ENCODE peak calls at places on chromosomes 2 and 18, in nine cellular contexts. One of them, this sample, is unnamed.

GRCh38 chr2:27262379-27263286 is at the start of gene SLC30A3:
- DNase-seq in MCF 10A: no peak
- DNase-seq in RWPE2: no peak
- DNase-seq in caudate nucleus: no peak
- DNase-seq in mesenteric fat pad: no peak
- DNase-seq in kidney: peak
- DNase-seq in activated effector memory CD4-positive, alpha-beta T cell treated with anti-CD3 and anti-CD28 coated beads, Interleukin-2, amount 50 U/mL, for 16 hours: peak
- DNase-seq in GDM1: no peak
- DNase-seq in anterior cingulate cortex: no peak
- DNase-seq in this sample: no peak

GRCh38 chr2:201859886-201860285 is 53.5 kb downstream of the CDK15 start:
- DNase-seq in MCF 10A: no peak
- DNase-seq in RWPE2: no peak
- DNase-seq in caudate nucleus: no peak
- DNase-seq in mesenteric fat pad: no peak
- DNase-seq in kidney: no peak
- DNase-seq in activated effector memory CD4-positive, alpha-beta T cell treated with anti-CD3 and anti-CD28 coated beads, Interleukin-2, amount 50 U/mL, for 16 hours: no peak
- DNase-seq in GDM1: no peak
- DNase-seq in anterior cingulate cortex: no peak
- DNase-seq in this sample: no peak

GRCh38 chr2:79085382-79085781 is 2.4 kb downstream of the REG1B start:
- DNase-seq in MCF 10A: no peak
- DNase-seq in RWPE2: no peak
- DNase-seq in caudate nucleus: no peak
- DNase-seq in mesenteric fat pad: no peak
- DNase-seq in kidney: no peak
- DNase-seq in activated effector memory CD4-positive, alpha-beta T cell treated with anti-CD3 and anti-CD28 coated beads, Interleukin-2, amount 50 U/mL, for 16 hours: no peak
- DNase-seq in GDM1: no peak
- DNase-seq in anterior cingulate cortex: no peak
- DNase-seq in this sample: no peak

GRCh38 chr2:176729706-176730569 is 460.7 kb downstream of the MTX2 start:
- DNase-seq in MCF 10A: peak
- DNase-seq in RWPE2: no peak
- DNase-seq in caudate nucleus: no peak
- DNase-seq in mesenteric fat pad: no peak
- DNase-seq in kidney: no peak
- DNase-seq in activated effector memory CD4-positive, alpha-beta T cell treated with anti-CD3 and anti-CD28 coated beads, Interleukin-2, amount 50 U/mL, for 16 hours: no peak
- DNase-seq in GDM1: no peak
- DNase-seq in anterior cingulate cortex: no peak
- DNase-seq in this sample: no peak

GRCh38 chr2:189210250-189211075 is 30.9 kb upstream of the COL5A2 start:
- DNase-seq in MCF 10A: peak
- DNase-seq in RWPE2: no peak
- DNase-seq in caudate nucleus: no peak
- DNase-seq in mesenteric fat pad: no peak
- DNase-seq in kidney: no peak
- DNase-seq in activated effector memory CD4-positive, alpha-beta T cell treated with anti-CD3 and anti-CD28 coated beads, Interleukin-2, amount 50 U/mL, for 16 hours: no peak
- DNase-seq in GDM1: no peak
- DNase-seq in anterior cingulate cortex: no peak
- DNase-seq in this sample: peak

GRCh38 chr2:15720561-15721307 is 129.1 kb downstream of the DDX1 start:
- DNase-seq in MCF 10A: no peak
- DNase-seq in RWPE2: no peak
- DNase-seq in caudate nucleus: no peak
- DNase-seq in mesenteric fat pad: no peak
- DNase-seq in kidney: no peak
- DNase-seq in activated effector memory CD4-positive, alpha-beta T cell treated with anti-CD3 and anti-CD28 coated beads, Interleukin-2, amount 50 U/mL, for 16 hours: no peak
- DNase-seq in GDM1: no peak
- DNase-seq in anterior cingulate cortex: no peak
- DNase-seq in this sample: no peak

GRCh38 chr2:232058063-232058877 is 96.8 kb downstream of the DIS3L2 start:
- DNase-seq in MCF 10A: no peak
- DNase-seq in RWPE2: no peak
- DNase-seq in caudate nucleus: no peak
- DNase-seq in mesenteric fat pad: no peak
- DNase-seq in kidney: no peak
- DNase-seq in activated effector memory CD4-positive, alpha-beta T cell treated with anti-CD3 and anti-CD28 coated beads, Interleukin-2, amount 50 U/mL, for 16 hours: no peak
- DNase-seq in GDM1: no peak
- DNase-seq in anterior cingulate cortex: no peak
- DNase-seq in this sample: no peak

GRCh38 chr18:46196627-46197243 is 92.5 kb downstream of the HAUS1 start:
- DNase-seq in MCF 10A: no peak
- DNase-seq in RWPE2: no peak
- DNase-seq in caudate nucleus: no peak
- DNase-seq in mesenteric fat pad: no peak
- DNase-seq in kidney: no peak
- DNase-seq in activated effector memory CD4-positive, alpha-beta T cell treated with anti-CD3 and anti-CD28 coated beads, Interleukin-2, amount 50 U/mL, for 16 hours: no peak
- DNase-seq in GDM1: no peak
- DNase-seq in anterior cingulate cortex: no peak
- DNase-seq in this sample: no peak

GRCh38 chr18:9413586-9413985 is 61.7 kb upstream of the RALBP1 start:
- DNase-seq in MCF 10A: no peak
- DNase-seq in RWPE2: no peak
- DNase-seq in caudate nucleus: no peak
- DNase-seq in mesenteric fat pad: no peak
- DNase-seq in kidney: no peak
- DNase-seq in activated effector memory CD4-positive, alpha-beta T cell treated with anti-CD3 and anti-CD28 coated beads, Interleukin-2, amount 50 U/mL, for 16 hours: no peak
- DNase-seq in GDM1: no peak
- DNase-seq in anterior cingulate cortex: no peak
- DNase-seq in this sample: no peak

GRCh38 chr2:238498691-238499295 is 72.1 kb downstream of the ASB1 start:
- DNase-seq in MCF 10A: no peak
- DNase-seq in RWPE2: no peak
- DNase-seq in caudate nucleus: no peak
- DNase-seq in mesenteric fat pad: peak
- DNase-seq in kidney: no peak
- DNase-seq in activated effector memory CD4-positive, alpha-beta T cell treated with anti-CD3 and anti-CD28 coated beads, Interleukin-2, amount 50 U/mL, for 16 hours: no peak
- DNase-seq in GDM1: no peak
- DNase-seq in anterior cingulate cortex: no peak
- DNase-seq in this sample: no peak

GRCh38 chr18:68623342-68623741 is 91.6 kb downstream of the TMX3 start:
- DNase-seq in MCF 10A: peak
- DNase-seq in RWPE2: no peak
- DNase-seq in caudate nucleus: peak
- DNase-seq in mesenteric fat pad: no peak
- DNase-seq in kidney: no peak
- DNase-seq in activated effector memory CD4-positive, alpha-beta T cell treated with anti-CD3 and anti-CD28 coated beads, Interleukin-2, amount 50 U/mL, for 16 hours: no peak
- DNase-seq in GDM1: peak
- DNase-seq in anterior cingulate cortex: peak
- DNase-seq in this sample: no peak

GRCh38 chr2:219030177-219030940 is 11.0 kb downstream of the CFAP65 start:
- DNase-seq in MCF 10A: no peak
- DNase-seq in RWPE2: no peak
- DNase-seq in caudate nucleus: no peak
- DNase-seq in mesenteric fat pad: no peak
- DNase-seq in kidney: peak
- DNase-seq in activated effector memory CD4-positive, alpha-beta T cell treated with anti-CD3 and anti-CD28 coated beads, Interleukin-2, amount 50 U/mL, for 16 hours: no peak
- DNase-seq in GDM1: no peak
- DNase-seq in anterior cingulate cortex: no peak
- DNase-seq in this sample: no peak

GRCh38 chr2:3099145-3099859 is 278.3 kb downstream of the EIPR1 start:
- DNase-seq in MCF 10A: no peak
- DNase-seq in RWPE2: no peak
- DNase-seq in caudate nucleus: no peak
- DNase-seq in mesenteric fat pad: peak
- DNase-seq in kidney: no peak
- DNase-seq in activated effector memory CD4-positive, alpha-beta T cell treated with anti-CD3 and anti-CD28 coated beads, Interleukin-2, amount 50 U/mL, for 16 hours: no peak
- DNase-seq in GDM1: no peak
- DNase-seq in anterior cingulate cortex: no peak
- DNase-seq in this sample: no peak

GRCh38 chr2:80068068-80068467 is 236.5 kb downstream of the LRRTM1 start:
- DNase-seq in MCF 10A: no peak
- DNase-seq in RWPE2: no peak
- DNase-seq in caudate nucleus: no peak
- DNase-seq in mesenteric fat pad: no peak
- DNase-seq in kidney: no peak
- DNase-seq in activated effector memory CD4-positive, alpha-beta T cell treated with anti-CD3 and anti-CD28 coated beads, Interleukin-2, amount 50 U/mL, for 16 hours: no peak
- DNase-seq in GDM1: no peak
- DNase-seq in anterior cingulate cortex: no peak
- DNase-seq in this sample: no peak

GRCh38 chr18:75320506-75320905 is 107.0 kb downstream of the SMIM21 start:
- DNase-seq in MCF 10A: no peak
- DNase-seq in RWPE2: no peak
- DNase-seq in caudate nucleus: no peak
- DNase-seq in mesenteric fat pad: peak
- DNase-seq in kidney: no peak
- DNase-seq in activated effector memory CD4-positive, alpha-beta T cell treated with anti-CD3 and anti-CD28 coated beads, Interleukin-2, amount 50 U/mL, for 16 hours: no peak
- DNase-seq in GDM1: no peak
- DNase-seq in anterior cingulate cortex: no peak
- DNase-seq in this sample: no peak

GRCh38 chr2:170819941-170820646 is 3.4 kb downstream of the GAD1 start:
- DNase-seq in MCF 10A: no peak
- DNase-seq in RWPE2: no peak
- DNase-seq in caudate nucleus: no peak
- DNase-seq in mesenteric fat pad: no peak
- DNase-seq in kidney: no peak
- DNase-seq in activated effector memory CD4-positive, alpha-beta T cell treated with anti-CD3 and anti-CD28 coated beads, Interleukin-2, amount 50 U/mL, for 16 hours: no peak
- DNase-seq in GDM1: no peak
- DNase-seq in anterior cingulate cortex: no peak
- DNase-seq in this sample: no peak

GRCh38 chr2:69221960-69222751 is 164.9 kb downstream of the GFPT1 start:
- DNase-seq in MCF 10A: no peak
- DNase-seq in RWPE2: no peak
- DNase-seq in caudate nucleus: no peak
- DNase-seq in mesenteric fat pad: no peak
- DNase-seq in kidney: no peak
- DNase-seq in activated effector memory CD4-positive, alpha-beta T cell treated with anti-CD3 and anti-CD28 coated beads, Interleukin-2, amount 50 U/mL, for 16 hours: no peak
- DNase-seq in GDM1: no peak
- DNase-seq in anterior cingulate cortex: no peak
- DNase-seq in this sample: no peak

GRCh38 chr2:196295005-196295404 is 123.6 kb upstream of the STK17B start:
- DNase-seq in MCF 10A: no peak
- DNase-seq in RWPE2: no peak
- DNase-seq in caudate nucleus: no peak
- DNase-seq in mesenteric fat pad: no peak
- DNase-seq in kidney: no peak
- DNase-seq in activated effector memory CD4-positive, alpha-beta T cell treated with anti-CD3 and anti-CD28 coated beads, Interleukin-2, amount 50 U/mL, for 16 hours: no peak
- DNase-seq in GDM1: no peak
- DNase-seq in anterior cingulate cortex: no peak
- DNase-seq in this sample: no peak

GRCh38 chr2:29000481-29000880 is 19.4 kb downstream of the TOGARAM2 start:
- DNase-seq in MCF 10A: no peak
- DNase-seq in RWPE2: peak
- DNase-seq in caudate nucleus: no peak
- DNase-seq in mesenteric fat pad: no peak
- DNase-seq in kidney: no peak
- DNase-seq in activated effector memory CD4-positive, alpha-beta T cell treated with anti-CD3 and anti-CD28 coated beads, Interleukin-2, amount 50 U/mL, for 16 hours: peak
- DNase-seq in GDM1: peak
- DNase-seq in anterior cingulate cortex: no peak
- DNase-seq in this sample: no peak

GRCh38 chr2:42835577-42836371 is 43.4 kb upstream of the HAAO start:
- DNase-seq in MCF 10A: peak
- DNase-seq in RWPE2: peak
- DNase-seq in caudate nucleus: no peak
- DNase-seq in mesenteric fat pad: peak
- DNase-seq in kidney: no peak
- DNase-seq in activated effector memory CD4-positive, alpha-beta T cell treated with anti-CD3 and anti-CD28 coated beads, Interleukin-2, amount 50 U/mL, for 16 hours: no peak
- DNase-seq in GDM1: no peak
- DNase-seq in anterior cingulate cortex: no peak
- DNase-seq in this sample: peak

GRCh38 chr2:234603619-234604018 is 106.7 kb upstream of the ARL4C start:
- DNase-seq in MCF 10A: no peak
- DNase-seq in RWPE2: no peak
- DNase-seq in caudate nucleus: no peak
- DNase-seq in mesenteric fat pad: no peak
- DNase-seq in kidney: no peak
- DNase-seq in activated effector memory CD4-positive, alpha-beta T cell treated with anti-CD3 and anti-CD28 coated beads, Interleukin-2, amount 50 U/mL, for 16 hours: no peak
- DNase-seq in GDM1: no peak
- DNase-seq in anterior cingulate cortex: no peak
- DNase-seq in this sample: no peak

GRCh38 chr2:112728384-112729175 is 7.8 kb downstream of the NT5DC4 start:
- DNase-seq in MCF 10A: no peak
- DNase-seq in RWPE2: no peak
- DNase-seq in caudate nucleus: no peak
- DNase-seq in mesenteric fat pad: peak
- DNase-seq in kidney: no peak
- DNase-seq in activated effector memory CD4-positive, alpha-beta T cell treated with anti-CD3 and anti-CD28 coated beads, Interleukin-2, amount 50 U/mL, for 16 hours: no peak
- DNase-seq in GDM1: no peak
- DNase-seq in anterior cingulate cortex: no peak
- DNase-seq in this sample: no peak

GRCh38 chr18:37465922-37466321 is 99.7 kb downstream of the CELF4 start:
- DNase-seq in MCF 10A: no peak
- DNase-seq in RWPE2: no peak
- DNase-seq in caudate nucleus: no peak
- DNase-seq in mesenteric fat pad: no peak
- DNase-seq in kidney: no peak
- DNase-seq in activated effector memory CD4-positive, alpha-beta T cell treated with anti-CD3 and anti-CD28 coated beads, Interleukin-2, amount 50 U/mL, for 16 hours: no peak
- DNase-seq in GDM1: no peak
- DNase-seq in anterior cingulate cortex: no peak
- DNase-seq in this sample: no peak

GRCh38 chr2:135773917-135774316 is 32.3 kb downstream of the UBXN4 start:
- DNase-seq in MCF 10A: no peak
- DNase-seq in RWPE2: no peak
- DNase-seq in caudate nucleus: no peak
- DNase-seq in mesenteric fat pad: no peak
- DNase-seq in kidney: no peak
- DNase-seq in activated effector memory CD4-positive, alpha-beta T cell treated with anti-CD3 and anti-CD28 coated beads, Interleukin-2, amount 50 U/mL, for 16 hours: no peak
- DNase-seq in GDM1: no peak
- DNase-seq in anterior cingulate cortex: no peak
- DNase-seq in this sample: no peak

GRCh38 chr2:232327089-232328037 is 51.2 kb upstream of the ALPP start:
- DNase-seq in MCF 10A: peak
- DNase-seq in RWPE2: no peak
- DNase-seq in caudate nucleus: no peak
- DNase-seq in mesenteric fat pad: peak
- DNase-seq in kidney: peak
- DNase-seq in activated effector memory CD4-positive, alpha-beta T cell treated with anti-CD3 and anti-CD28 coated beads, Interleukin-2, amount 50 U/mL, for 16 hours: peak
- DNase-seq in GDM1: peak
- DNase-seq in anterior cingulate cortex: peak
- DNase-seq in this sample: no peak

GRCh38 chr2:28437918-28438317 is 45.3 kb downstream of the FOSL2 start:
- DNase-seq in MCF 10A: no peak
- DNase-seq in RWPE2: no peak
- DNase-seq in caudate nucleus: no peak
- DNase-seq in mesenteric fat pad: peak
- DNase-seq in kidney: no peak
- DNase-seq in activated effector memory CD4-positive, alpha-beta T cell treated with anti-CD3 and anti-CD28 coated beads, Interleukin-2, amount 50 U/mL, for 16 hours: peak
- DNase-seq in GDM1: no peak
- DNase-seq in anterior cingulate cortex: no peak
- DNase-seq in this sample: no peak

GRCh38 chr2:26651458-26652155 is 10.4 kb upstream of the CIB4 start:
- DNase-seq in MCF 10A: no peak
- DNase-seq in RWPE2: no peak
- DNase-seq in caudate nucleus: no peak
- DNase-seq in mesenteric fat pad: peak
- DNase-seq in kidney: no peak
- DNase-seq in activated effector memory CD4-positive, alpha-beta T cell treated with anti-CD3 and anti-CD28 coated beads, Interleukin-2, amount 50 U/mL, for 16 hours: no peak
- DNase-seq in GDM1: no peak
- DNase-seq in anterior cingulate cortex: no peak
- DNase-seq in this sample: no peak

GRCh38 chr2:187544371-187545080 is 9.7 kb downstream of the TFPI start:
- DNase-seq in MCF 10A: peak
- DNase-seq in RWPE2: no peak
- DNase-seq in caudate nucleus: no peak
- DNase-seq in mesenteric fat pad: no peak
- DNase-seq in kidney: no peak
- DNase-seq in activated effector memory CD4-positive, alpha-beta T cell treated with anti-CD3 and anti-CD28 coated beads, Interleukin-2, amount 50 U/mL, for 16 hours: no peak
- DNase-seq in GDM1: no peak
- DNase-seq in anterior cingulate cortex: no peak
- DNase-seq in this sample: no peak

GRCh38 chr2:101860782-101861181 is 131.0 kb upstream of the IL1R2 start:
- DNase-seq in MCF 10A: no peak
- DNase-seq in RWPE2: no peak
- DNase-seq in caudate nucleus: no peak
- DNase-seq in mesenteric fat pad: no peak
- DNase-seq in kidney: no peak
- DNase-seq in activated effector memory CD4-positive, alpha-beta T cell treated with anti-CD3 and anti-CD28 coated beads, Interleukin-2, amount 50 U/mL, for 16 hours: no peak
- DNase-seq in GDM1: no peak
- DNase-seq in anterior cingulate cortex: no peak
- DNase-seq in this sample: no peak